ENCODE peak calls at places on chromosomes 5 and 9, in eight cellular contexts. L, Y, D, Z, V, C, A and J are unnamed samples.
A peak's percentile ranks its signal among the peaks of the same experiment; 100 is the strongest.

GRCh38 chr9:136267261-136268111 is 21.9 kb upstream of the QSOX2 start:
- DNase-seq in A (peak; percentile 82), L (peak; percentile 85), D (peak; percentile 83), Z (peak; percentile 80), V (peak; percentile 84), C (peak; percentile 48), Y (peak; percentile 56), J (peak; percentile 85)

GRCh38 chr5:121029536-121030245 is 565.6 kb downstream of the PRR16 start:
- DNase-seq in Y (no peak), L (no peak), D (no peak), Z (no peak), C (no peak), A (no peak), V (no peak), J (no peak)

GRCh38 chr5:170630226-170630625 is 126.4 kb downstream of the KCNIP1 start:
- DNase-seq in Z (no peak), D (no peak), C (no peak), Y (no peak), L (no peak), V (no peak), A (no peak), J (no peak)

GRCh38 chr9:136881691-136882108 is 4.6 kb upstream of the TRAF2 start:
- DNase-seq in Z (no peak), A (peak; percentile 71), V (peak; percentile 28), C (no peak), Y (no peak), D (peak; percentile 61), L (peak; percentile 56), J (no peak)

GRCh38 chr5:33608476-33609026 is 167.8 kb downstream of the TARS1 start:
- DNase-seq in Z (peak; percentile 18), L (peak; percentile 7), D (no peak), A (no peak), Y (no peak), C (no peak), V (peak; percentile 15), J (no peak)

GRCh38 chr5:22793463-22793862 is 59.7 kb downstream of the CDH12 start:
- DNase-seq in Z (no peak), C (no peak), L (no peak), V (no peak), Y (no peak), A (no peak), D (no peak), J (no peak)

GRCh38 chr9:80074439-80074838 is 502.7 kb downstream of the TLE4 start:
- DNase-seq in V (no peak), Y (no peak), C (no peak), Z (no peak), L (peak; percentile 41), A (no peak), D (peak; percentile 26), J (no peak)

GRCh38 chr5:167777746-167778145 is 513.7 kb upstream of the WWC1 start:
- DNase-seq in V (no peak), L (no peak), D (no peak), Y (no peak), C (no peak), A (no peak), Z (no peak), J (no peak)

GRCh38 chr9:35689601-35690446 is at the start of gene TPM2:
- DNase-seq in D (peak; percentile 37), A (peak; percentile 89), L (peak; percentile 68), Y (peak; percentile 33), Z (peak; percentile 84), V (peak; percentile 86), C (no peak), J (peak; percentile 64)

GRCh38 chr5:170791325-170791954 is 7.9 kb downstream of the GABRP start:
- DNase-seq in L (peak; percentile 36), A (peak; percentile 68), Y (peak; percentile 49), D (peak; percentile 86), C (no peak), Z (peak; percentile 76), V (peak; percentile 54), J (peak; percentile 68)

GRCh38 chr5:157167219-157167621 is 1.2 kb upstream of the GARIN3 start:
- DNase-seq in D (no peak), Z (no peak), A (peak; percentile 78), C (no peak), V (no peak), Y (no peak), L (no peak), J (no peak)

GRCh38 chr9:135347461-135347860 is 132.1 kb upstream of the PPP1R26 start:
- DNase-seq in Z (no peak), Y (no peak), D (no peak), V (no peak), A (no peak), L (no peak), C (no peak), J (no peak)

GRCh38 chr5:172778223-172778814 is 7.3 kb upstream of the DUSP1 start:
- DNase-seq in A (peak; percentile 80), L (peak; percentile 82), D (peak; percentile 56), C (peak; percentile 89), V (peak; percentile 82), Y (peak; percentile 90), Z (peak; percentile 90), J (no peak)

GRCh38 chr5:111364992-111365391 is 140.8 kb downstream of the CAMK4 start:
- DNase-seq in Z (peak; percentile 28), A (peak; percentile 9), V (peak; percentile 23), L (peak; percentile 8), Y (no peak), D (no peak), C (no peak), J (peak; percentile 25)

GRCh38 chr9:7374966-7375650 is 424.5 kb downstream of the DMAC1 start:
- DNase-seq in D (no peak), A (peak; percentile 19), Y (no peak), C (no peak), L (no peak), Z (no peak), V (no peak), J (no peak)

GRCh38 chr5:72622152-72622760 is 115.0 kb upstream of the ZNF366 start:
- DNase-seq in L (no peak), C (no peak), A (no peak), D (no peak), V (no peak), Z (no peak), Y (no peak), J (no peak)

GRCh38 chr5:90909091-90909503 is 350.5 kb downstream of the ADGRV1 start:
- DNase-seq in C (no peak), A (peak; percentile 43), Y (no peak), V (peak; percentile 86), Z (peak; percentile 16), L (no peak), D (no peak), J (no peak)

DNA sequence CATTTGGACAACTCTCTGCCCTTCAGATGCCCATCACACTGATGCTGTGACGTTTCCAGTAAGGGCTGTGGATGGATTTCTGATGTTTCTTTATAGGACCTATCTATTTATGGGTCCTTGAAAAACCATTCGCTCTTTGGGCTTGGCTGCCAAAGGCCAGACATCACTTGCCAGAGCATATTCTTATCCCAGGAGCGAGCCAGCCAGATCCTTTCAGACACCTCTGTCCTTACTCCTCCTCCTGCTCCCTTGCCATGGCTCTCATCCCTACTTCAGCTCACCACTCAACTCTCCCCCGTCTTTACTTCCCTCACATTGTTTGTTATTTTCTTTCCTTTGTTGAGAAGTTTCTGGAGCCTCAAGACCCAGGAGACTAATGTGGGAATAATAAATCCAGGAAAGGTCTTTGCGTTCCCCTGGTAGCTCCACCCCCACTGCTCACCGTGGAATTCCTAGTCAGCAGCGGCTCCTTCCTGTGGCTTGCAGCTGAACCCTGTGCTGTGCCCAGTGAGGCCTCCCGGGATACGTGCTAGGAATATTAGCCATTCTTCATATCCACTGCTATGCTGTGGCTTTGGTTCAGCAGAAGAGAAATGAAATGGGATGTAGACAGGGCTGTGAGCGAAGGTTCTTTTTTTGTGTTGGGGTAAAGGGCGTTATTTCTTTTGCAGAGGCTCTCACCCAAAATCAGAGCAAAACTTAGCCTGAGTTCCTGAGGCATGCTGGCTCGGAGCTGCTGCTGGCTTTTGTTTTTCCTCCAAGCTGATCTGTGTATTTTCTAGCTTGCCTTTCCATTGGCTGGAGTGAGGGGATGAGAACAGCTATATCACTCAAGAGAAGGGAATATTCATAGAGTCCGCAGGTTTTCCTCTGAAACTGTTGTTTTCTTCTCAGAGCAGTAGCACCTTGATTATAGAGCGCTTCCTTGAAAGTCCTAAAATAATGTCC is 171.1 kb downstream of the SAXO1 start:
- DNase-seq in C (no peak), A (peak; percentile 12), Z (peak; percentile 56), Y (no peak), L (peak; percentile 88), D (no peak), V (peak; percentile 51), J (peak; percentile 47)
- TF ChIP-seq CTCF in C (no peak), A (no peak), Z (no peak), Y (no peak), L (peak; percentile 26), D (no peak), V (peak; percentile 23), J (no peak)

GRCh38 chr9:128636024-128636390 is 20.6 kb downstream of the DYNC2I2 start:
- DNase-seq in Y (no peak), C (no peak), A (no peak), L (no peak), Z (no peak), D (peak; percentile 85), V (no peak), J (peak; percentile 29)
- TF ChIP-seq CTCF in Y (peak; percentile 50), C (peak; percentile 19), A (peak; percentile 5), L (no peak), Z (no peak), D (peak; percentile 8), V (no peak), J (no peak)

DNA sequence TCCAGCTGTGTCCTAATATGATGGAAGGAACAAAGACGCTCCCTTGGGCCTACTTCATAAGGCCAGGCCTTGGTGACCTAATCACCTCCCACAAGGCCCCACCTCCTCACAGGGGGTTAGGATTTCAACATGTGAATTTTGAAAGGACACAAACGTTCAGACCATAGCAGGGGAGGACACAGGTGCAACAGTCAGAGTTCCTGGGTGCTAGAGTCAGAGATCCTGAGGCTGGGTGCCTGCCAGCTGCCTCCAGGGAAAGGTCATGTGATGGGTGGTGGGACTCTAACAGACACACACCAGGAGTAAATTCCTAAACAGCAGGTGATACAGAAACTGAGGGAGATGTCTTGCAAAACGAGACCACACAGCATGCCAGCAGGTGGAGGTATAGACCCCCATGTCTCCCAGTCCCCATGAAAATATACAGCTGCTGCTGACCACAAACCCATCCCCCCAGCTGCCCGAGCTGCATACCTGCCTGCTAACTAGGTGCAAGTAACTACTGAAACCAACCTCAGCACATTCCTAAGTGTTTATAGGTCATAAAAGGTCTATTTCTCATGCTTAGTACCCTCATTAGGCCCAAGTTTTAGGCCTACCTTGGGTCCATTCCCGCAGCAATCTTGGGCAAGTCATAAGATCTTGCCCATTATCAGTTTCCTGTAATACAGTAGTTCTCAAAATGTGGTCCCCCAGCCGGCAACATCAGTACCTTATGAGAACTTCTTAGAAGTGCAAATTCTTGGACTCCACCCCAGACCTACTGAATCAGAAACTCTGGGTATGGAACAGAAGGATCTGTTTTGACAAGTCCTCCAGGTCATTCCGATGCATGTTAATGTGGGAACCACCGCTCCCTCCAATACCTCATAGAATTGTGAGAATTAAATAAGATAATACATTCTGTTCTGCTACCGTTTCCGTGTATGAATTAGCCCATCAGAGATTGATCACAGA is 245.3 kb downstream of the ENC1 start:
- DNase-seq in L (no peak), A (no peak), Y (no peak), C (peak; percentile 90), D (no peak), V (no peak), Z (no peak), J (no peak)
- TF ChIP-seq CTCF in L (no peak), A (no peak), Y (peak; percentile 5), C (peak; percentile 19), D (no peak), V (no peak), Z (no peak), J (no peak)

DNA sequence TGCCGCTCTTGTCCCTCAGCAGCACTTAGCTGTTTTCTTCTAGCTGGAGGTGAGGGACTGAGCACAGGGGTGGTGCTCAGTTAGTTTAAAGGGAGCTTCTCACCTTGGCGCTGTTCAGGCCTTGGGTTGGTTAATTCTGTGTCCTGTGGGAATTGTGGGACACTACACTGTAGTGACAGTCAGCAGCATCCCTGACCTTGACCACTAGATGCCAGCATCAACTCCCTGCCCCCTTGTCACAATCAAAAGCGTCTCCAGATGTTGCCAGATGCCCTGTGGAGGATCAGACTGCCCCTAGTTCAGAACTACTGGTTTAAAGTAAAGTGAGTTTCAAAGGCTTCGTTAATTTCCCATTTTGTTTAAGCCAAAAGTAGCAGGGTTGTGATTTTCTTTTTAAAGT is 65.5 kb upstream of the DMRT3 start:
- DNase-seq in Z (no peak), V (no peak), L (no peak), Y (no peak), D (no peak), C (no peak), A (no peak), J (no peak)
- TF ChIP-seq CTCF in Z (no peak), V (no peak), L (no peak), Y (peak; percentile 37), D (no peak), C (no peak), A (no peak), J (peak; percentile 11)